ENCODE peak calls at places on chromosomes 6 and 20, in five cellular contexts. One of them, this sample, is unnamed.

GRCh38 chr6:144922120-144922722 is 637.1 kb downstream of the UTRN start:
- DNase-seq in OCI-LY7: no peak
- DNase-seq in COLO829: no peak
- DNase-seq in RWPE1: no peak
- DNase-seq in germinal center: no peak
- DNase-seq in this sample: peak

GRCh38 chr20:41499064-41499463 is 119.1 kb downstream of the CHD6 start:
- DNase-seq in OCI-LY7: no peak
- DNase-seq in COLO829: no peak
- DNase-seq in RWPE1: no peak
- DNase-seq in germinal center: no peak
- DNase-seq in this sample: no peak

GRCh38 chr6:104653786-104654185 is 205.9 kb downstream of the HACE1 start:
- DNase-seq in OCI-LY7: peak
- DNase-seq in COLO829: no peak
- DNase-seq in RWPE1: no peak
- DNase-seq in germinal center: no peak
- DNase-seq in this sample: peak

GRCh38 chr6:37048851-37049734 is 43.6 kb downstream of the FGD2 start:
- DNase-seq in OCI-LY7: peak
- DNase-seq in COLO829: peak
- DNase-seq in RWPE1: peak
- DNase-seq in germinal center: peak
- DNase-seq in this sample: peak

GRCh38 chr6:86192123-86192522 is 549.4 kb upstream of the SYNCRIP start:
- DNase-seq in OCI-LY7: peak
- DNase-seq in COLO829: no peak
- DNase-seq in RWPE1: no peak
- DNase-seq in germinal center: no peak
- DNase-seq in this sample: no peak

GRCh38 chr6:68559052-68559451 is 76.0 kb upstream of the ADGRB3 start:
- DNase-seq in OCI-LY7: no peak
- DNase-seq in COLO829: no peak
- DNase-seq in RWPE1: no peak
- DNase-seq in germinal center: no peak
- DNase-seq in this sample: peak

GRCh38 chr6:118263929-118264486 is 284.1 kb upstream of the PLN start:
- DNase-seq in OCI-LY7: peak
- DNase-seq in COLO829: peak
- DNase-seq in RWPE1: peak
- DNase-seq in germinal center: no peak
- DNase-seq in this sample: no peak

GRCh38 chr20:61543931-61544745 is 292.1 kb downstream of the CDH4 start:
- DNase-seq in OCI-LY7: no peak
- DNase-seq in COLO829: no peak
- DNase-seq in RWPE1: no peak
- DNase-seq in germinal center: no peak
- DNase-seq in this sample: no peak

GRCh38 chr6:41675176-41675767 is 37.0 kb downstream of the MDFI start:
- DNase-seq in OCI-LY7: no peak
- DNase-seq in COLO829: no peak
- DNase-seq in RWPE1: no peak
- DNase-seq in germinal center: no peak
- DNase-seq in this sample: no peak

GRCh38 chr20:10673176-10673830 is 496 bp downstream of the JAG1 start:
- DNase-seq in OCI-LY7: peak
- DNase-seq in COLO829: peak
- DNase-seq in RWPE1: no peak
- DNase-seq in germinal center: peak
- DNase-seq in this sample: no peak

GRCh38 chr6:25449774-25450173 is 170.6 kb downstream of the CARMIL1 start:
- DNase-seq in OCI-LY7: no peak
- DNase-seq in COLO829: no peak
- DNase-seq in RWPE1: no peak
- DNase-seq in germinal center: no peak
- DNase-seq in this sample: no peak

GRCh38 chr6:155755452-155755851 is 299.8 kb upstream of the NOX3 start:
- DNase-seq in OCI-LY7: no peak
- DNase-seq in COLO829: no peak
- DNase-seq in RWPE1: no peak
- DNase-seq in germinal center: no peak
- DNase-seq in this sample: no peak

GRCh38 chr6:54404791-54405190 is 96.5 kb downstream of the TINAG start:
- DNase-seq in OCI-LY7: no peak
- DNase-seq in COLO829: no peak
- DNase-seq in RWPE1: no peak
- DNase-seq in germinal center: no peak
- DNase-seq in this sample: no peak

GRCh38 chr6:42402184-42402583 is 49.5 kb downstream of the TRERF1 start:
- DNase-seq in OCI-LY7: no peak
- DNase-seq in COLO829: no peak
- DNase-seq in RWPE1: peak
- DNase-seq in germinal center: no peak
- DNase-seq in this sample: peak

GRCh38 chr6:42260424-42260888 is 42.8 kb upstream of the MRPS10 start:
- DNase-seq in OCI-LY7: peak
- DNase-seq in COLO829: no peak
- DNase-seq in RWPE1: no peak
- DNase-seq in germinal center: no peak
- DNase-seq in this sample: no peak

GRCh38 chr6:34514593-34515472 is 41.3 kb downstream of the SPDEF start:
- DNase-seq in OCI-LY7: no peak
- DNase-seq in COLO829: no peak
- DNase-seq in RWPE1: no peak
- DNase-seq in germinal center: no peak
- DNase-seq in this sample: peak

GRCh38 chr6:30129818-30130679 is 5.9 kb upstream of the TRIM40 start:
- DNase-seq in OCI-LY7: no peak
- DNase-seq in COLO829: no peak
- DNase-seq in RWPE1: no peak
- DNase-seq in germinal center: no peak
- DNase-seq in this sample: no peak

GRCh38 chr6:112044856-112045255 is 9.0 kb upstream of the CCN6 start:
- DNase-seq in OCI-LY7: no peak
- DNase-seq in COLO829: no peak
- DNase-seq in RWPE1: no peak
- DNase-seq in germinal center: no peak
- DNase-seq in this sample: no peak

GRCh38 chr6:53959717-53960116 is 151.5 kb upstream of the MLIP start:
- DNase-seq in OCI-LY7: no peak
- DNase-seq in COLO829: no peak
- DNase-seq in RWPE1: no peak
- DNase-seq in germinal center: no peak
- DNase-seq in this sample: no peak

GRCh38 chr20:38764563-38765355 is 16.5 kb downstream of the ACTR5 start:
- DNase-seq in OCI-LY7: no peak
- DNase-seq in COLO829: peak
- DNase-seq in RWPE1: peak
- DNase-seq in germinal center: no peak
- DNase-seq in this sample: peak

GRCh38 chr6:100915876-100916275 is 34.7 kb upstream of the ASCC3 start:
- DNase-seq in OCI-LY7: no peak
- DNase-seq in COLO829: no peak
- DNase-seq in RWPE1: no peak
- DNase-seq in germinal center: no peak
- DNase-seq in this sample: no peak

GRCh38 chr20:10513091-10513490 is 78.0 kb downstream of the SLX4IP start:
- DNase-seq in OCI-LY7: no peak
- DNase-seq in COLO829: no peak
- DNase-seq in RWPE1: no peak
- DNase-seq in germinal center: no peak
- DNase-seq in this sample: no peak

GRCh38 chr20:36856691-36857635 is 19.0 kb upstream of the TLDC2 start:
- DNase-seq in OCI-LY7: peak
- DNase-seq in COLO829: peak
- DNase-seq in RWPE1: no peak
- DNase-seq in germinal center: no peak
- DNase-seq in this sample: peak

GRCh38 chr6:17714177-17714576 is 7.5 kb upstream of the NUP153 start:
- DNase-seq in OCI-LY7: no peak
- DNase-seq in COLO829: no peak
- DNase-seq in RWPE1: no peak
- DNase-seq in germinal center: no peak
- DNase-seq in this sample: no peak

GRCh38 chr6:39054577-39055142 is 6.1 kb downstream of the GLP1R start:
- DNase-seq in OCI-LY7: no peak
- DNase-seq in COLO829: no peak
- DNase-seq in RWPE1: no peak
- DNase-seq in germinal center: no peak
- DNase-seq in this sample: no peak

GRCh38 chr20:41534842-41535241 is 83.3 kb downstream of the CHD6 start:
- DNase-seq in OCI-LY7: no peak
- DNase-seq in COLO829: no peak
- DNase-seq in RWPE1: no peak
- DNase-seq in germinal center: no peak
- DNase-seq in this sample: no peak

GRCh38 chr6:49479308-49480004 is 16.3 kb downstream of the CENPQ start:
- DNase-seq in OCI-LY7: no peak
- DNase-seq in COLO829: no peak
- DNase-seq in RWPE1: no peak
- DNase-seq in germinal center: no peak
- DNase-seq in this sample: no peak

GRCh38 chr20:17680836-17681740 is 954 bp downstream of the RRBP1 start:
- DNase-seq in OCI-LY7: peak
- DNase-seq in COLO829: peak
- DNase-seq in RWPE1: peak
- DNase-seq in germinal center: peak
- DNase-seq in this sample: peak

GRCh38 chr20:46811328-46812084 is 83.1 kb upstream of the EYA2 start:
- DNase-seq in OCI-LY7: no peak
- DNase-seq in COLO829: no peak
- DNase-seq in RWPE1: no peak
- DNase-seq in germinal center: no peak
- DNase-seq in this sample: no peak

GRCh38 chr6:106390088-106390487 is 29.6 kb downstream of the CRYBG1 start:
- DNase-seq in OCI-LY7: no peak
- DNase-seq in COLO829: peak
- DNase-seq in RWPE1: no peak
- DNase-seq in germinal center: no peak
- DNase-seq in this sample: no peak

GRCh38 chr6:88520445-88520844 is 354.3 kb upstream of the CNR1 start:
- DNase-seq in OCI-LY7: no peak
- DNase-seq in COLO829: no peak
- DNase-seq in RWPE1: no peak
- DNase-seq in germinal center: no peak
- DNase-seq in this sample: no peak

GRCh38 chr20:1335961-1336698 is 7.2 kb upstream of the SDCBP2 start:
- DNase-seq in OCI-LY7: no peak
- DNase-seq in COLO829: no peak
- DNase-seq in RWPE1: no peak
- DNase-seq in germinal center: no peak
- DNase-seq in this sample: no peak

GRCh38 chr6:91659881-91660280 is 1073.0 kb upstream of the MAP3K7 start:
- DNase-seq in OCI-LY7: no peak
- DNase-seq in COLO829: no peak
- DNase-seq in RWPE1: no peak
- DNase-seq in germinal center: no peak
- DNase-seq in this sample: no peak

GRCh38 chr6:27290065-27290849 is 21.8 kb downstream of the POM121L2 start:
- DNase-seq in OCI-LY7: no peak
- DNase-seq in COLO829: no peak
- DNase-seq in RWPE1: no peak
- DNase-seq in germinal center: no peak
- DNase-seq in this sample: no peak

GRCh38 chr6:125095501-125096301 is 57.9 kb upstream of the TPD52L1 start:
- DNase-seq in OCI-LY7: no peak
- DNase-seq in COLO829: no peak
- DNase-seq in RWPE1: no peak
- DNase-seq in germinal center: no peak
- DNase-seq in this sample: no peak

GRCh38 chr6:131937703-131938631 is 13.2 kb downstream of the CCN2 start:
- DNase-seq in OCI-LY7: no peak
- DNase-seq in COLO829: no peak
- DNase-seq in RWPE1: no peak
- DNase-seq in germinal center: no peak
- DNase-seq in this sample: no peak

GRCh38 chr6:157840776-157841175 is 17.7 kb downstream of the SNX9 start:
- DNase-seq in OCI-LY7: no peak
- DNase-seq in COLO829: no peak
- DNase-seq in RWPE1: no peak
- DNase-seq in germinal center: no peak
- DNase-seq in this sample: no peak

GRCh38 chr6:135358907-135359459 is 138.6 kb downstream of the AHI1 start:
- DNase-seq in OCI-LY7: no peak
- DNase-seq in COLO829: no peak
- DNase-seq in RWPE1: peak
- DNase-seq in germinal center: no peak
- DNase-seq in this sample: no peak

This sample was measured in MV-4-11.